ENCODE peak calls at places on chromosome 19, in five cellular contexts. V, I, G, Y and B are unnamed samples. For H3K4me1 and H3K9me3, the result is how much of the 10 kb centered on the place peaks cover.

GRCh38 chr19:15300533-15301194 is 31.7 kb downstream of the BRD4 start:
- DNase-seq in V (no peak), I (peak), G (no peak), Y (no peak), B (no peak)

GRCh38 chr19:29381353-29382203 is 144.2 kb upstream of the VSTM2B start:
- DNase-seq in V (peak), I (no peak), G (no peak), Y (no peak), B (no peak)

GRCh38 chr19:7494416-7495098 is 5.7 kb upstream of the PEX11G start:
- DNase-seq in V (peak), I (no peak), G (no peak), Y (no peak), B (peak)

GRCh38 chr19:50568321-50569022 is at the start of gene LRRC4B:
- DNase-seq in V (no peak), I (peak), G (no peak), Y (no peak), B (no peak)

GRCh38 chr19:40424637-40425449 is 949 bp downstream of the SERTAD1 start:
- DNase-seq in V (no peak), I (peak), G (no peak), Y (no peak), B (peak)

GRCh38 chr19:7699422-7700127 is 2.4 kb downstream of the FCER2 start:
- DNase-seq in V (no peak), I (no peak), G (no peak), Y (no peak), B (no peak)

GRCh38 chr19:53076984-53077383 is 26.2 kb downstream of the ZNF160 start:
- DNase-seq in V (peak), I (peak), G (no peak), Y (peak), B (peak)

GRCh38 chr19:4367781-4368127 is 24.4 kb downstream of the MPND start:
- DNase-seq in V (no peak), I (no peak), G (no peak), Y (no peak), B (no peak)

GRCh38 chr19:53969366-53969765 is 6.6 kb downstream of the CACNG8 start:
- DNase-seq in V (no peak), I (no peak), G (no peak), Y (no peak), B (no peak)

GRCh38 chr19:34504273-34504808 is 22.8 kb downstream of the WTIP start:
- DNase-seq in V (no peak), I (no peak), G (no peak), Y (no peak), B (no peak)

GRCh38 chr19:40623403-40624239 is 22.5 kb downstream of the LTBP4 start:
- DNase-seq in V (no peak), I (peak), G (no peak), Y (peak), B (peak)

GRCh38 chr19:35767288-35768081 is 7.9 kb upstream of the ARHGAP33 start:
- DNase-seq in V (peak), I (no peak), G (no peak), Y (no peak), B (no peak)

GRCh38 chr19:10404888-10405808 is 1.8 kb upstream of the CDC37 start:
- DNase-seq in V (no peak), I (no peak), G (no peak), Y (no peak), B (no peak)

GRCh38 chr19:39430675-39431593 is 4.8 kb downstream of the RPS16 start:
- DNase-seq in V (no peak), I (peak), G (no peak), Y (peak), B (peak)

GRCh38 chr19:49862411-49863253 is 4.7 kb downstream of the PNKP start:
- DNase-seq in V (peak), I (peak), G (no peak), Y (no peak), B (peak)

GRCh38 chr19:21314676-21315075 is 14.5 kb downstream of the ZNF708 start:
- DNase-seq in V (no peak), I (no peak), G (no peak), Y (peak), B (no peak)

GRCh38 chr19:33114302-33114701 is 17.6 kb upstream of the WDR88 start:
- DNase-seq in V (no peak), I (no peak), G (no peak), Y (no peak), B (no peak)

GRCh38 chr19:18637644-18638630 is 1.1 kb downstream of the KLHL26 start:
- DNase-seq in V (no peak), I (no peak), G (no peak), Y (no peak), B (no peak)

GRCh38 chr19:2548966-2549365 is 73.0 kb downstream of the GADD45B start:
- DNase-seq in V (no peak), I (no peak), G (no peak), Y (no peak), B (peak)

GRCh38 chr19:2547721-2548120 is 71.8 kb downstream of the GADD45B start:
- DNase-seq in V (no peak), I (no peak), G (no peak), Y (no peak), B (no peak)

GRCh38 chr19:2546128-2547032 is 70.5 kb downstream of the GADD45B start:
- DNase-seq in V (peak), I (no peak), G (no peak), Y (peak), B (peak)

GRCh38 chr19:2544576-2545415 is 68.9 kb downstream of the GADD45B start:
- DNase-seq in V (peak), I (no peak), G (no peak), Y (no peak), B (peak)

DNA sequence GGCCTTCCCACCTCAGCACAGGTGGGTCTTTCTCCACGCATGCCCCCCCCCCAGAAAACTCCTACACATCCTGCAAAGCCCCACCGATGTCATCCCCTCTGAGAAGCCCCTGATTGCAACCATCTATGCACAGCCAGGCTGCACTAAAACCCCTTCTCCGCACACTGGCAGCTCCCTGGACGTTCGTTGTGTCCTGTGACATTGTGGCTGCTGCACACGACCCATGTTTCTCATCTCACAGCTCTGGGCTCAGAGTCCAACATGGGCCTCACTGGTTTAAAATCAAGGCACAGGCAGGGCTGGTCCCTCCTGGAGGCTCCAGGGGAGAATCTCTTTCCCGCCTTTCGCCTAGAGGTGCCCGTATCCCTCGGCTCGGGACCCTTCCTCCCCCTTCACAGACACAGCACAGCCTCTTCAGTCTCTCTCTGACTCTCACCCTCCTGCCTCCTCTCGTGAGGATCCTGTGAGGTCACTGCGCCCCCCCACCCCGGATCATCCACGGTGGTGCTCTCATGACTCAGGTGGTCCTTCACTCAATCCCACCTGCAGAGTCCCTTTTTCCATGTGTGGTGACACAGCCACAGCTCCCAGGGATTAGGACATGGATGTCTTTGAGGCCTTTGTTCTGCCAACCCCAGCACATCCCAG is 71.2 kb downstream of the GADD45B start:
- DNase-seq in V (no peak), I (no peak), G (no peak), Y (no peak), B (peak)
- H3K4me1 ChIP-seq in V (under half), I (under half), G (under half), Y (under half), B (under half)

GRCh38 chr19:52020506-52020905 is 7.7 kb downstream of the ZNF614 start:
- DNase-seq in V (no peak), I (no peak), G (no peak), Y (no peak), B (no peak)

DNA sequence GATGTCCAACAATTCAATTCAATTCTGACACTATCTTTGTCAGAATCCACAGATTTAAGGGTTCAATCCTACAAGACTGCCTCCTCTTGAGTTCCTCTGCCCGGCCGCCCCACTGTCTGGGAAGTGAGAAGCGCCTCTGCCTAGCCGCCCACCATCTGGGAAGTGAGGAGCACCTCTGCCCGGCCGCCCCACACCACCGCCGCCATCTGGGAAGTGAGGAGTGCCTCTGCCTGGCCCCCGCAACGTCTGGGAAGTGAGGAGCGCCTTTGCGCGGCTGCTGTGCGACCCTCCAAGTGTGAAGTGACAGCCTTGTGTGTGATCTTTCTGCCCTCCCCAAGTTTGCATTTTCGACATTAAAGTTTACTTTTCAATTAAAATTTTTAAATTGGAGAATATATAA is 6.0 kb downstream of the ZNF614 start:
- DNase-seq in V (no peak), I (no peak), G (no peak), Y (no peak), B (peak)
- H3K9me3 ChIP-seq in V (half or more), I (half or more), G (half or more), Y (under half), B (under half)

GRCh38 chr19:48718711-48719231 is 754 bp downstream of the MAMSTR start:
- DNase-seq in V (peak), I (no peak), G (no peak), Y (no peak), B (peak)
- H3K4me3 ChIP-seq in V (no peak), I (no peak), G (no peak), Y (no peak), B (no peak)

DNA sequence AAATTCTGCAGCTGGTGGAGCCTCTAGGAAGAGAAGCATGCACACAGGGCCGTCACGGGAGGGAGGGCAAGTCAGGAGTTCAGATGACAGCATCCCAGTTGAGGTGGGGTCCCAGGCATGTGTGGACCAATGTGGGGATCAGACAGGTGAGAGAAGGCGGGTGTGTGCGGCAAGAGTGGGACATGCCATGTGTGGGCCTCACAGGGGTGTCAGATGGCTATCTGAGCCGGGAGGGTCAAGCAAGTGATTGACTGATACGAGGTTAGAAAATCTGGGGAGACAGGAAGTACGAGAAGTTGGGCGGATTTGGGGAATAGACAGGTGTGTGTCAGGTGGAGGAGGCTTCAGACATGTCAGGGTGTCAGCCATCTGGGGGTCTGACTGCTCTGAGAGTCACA is 8.9 kb downstream of the RASGRP4 start:
- DNase-seq in V (no peak), I (no peak), G (no peak), Y (no peak), B (no peak)
- H3K4me1 ChIP-seq in V (under half), I (under half), G (under half), Y (under half), B (under half)

GRCh38 chr19:57708641-57709354 is at the start of gene ZNF154:
- DNase-seq in V (no peak), I (peak), G (peak), Y (peak), B (peak)
- H3K9me3 ChIP-seq in V (half or more), I (under half), G (under half), Y (under half), B (under half)

GRCh38 chr19:1285737-1286360 is at the start of gene EFNA2:
- DNase-seq in V (no peak), I (no peak), G (no peak), Y (no peak), B (no peak)
- H3K4me3 ChIP-seq in V (no peak), I (peak), G (no peak), Y (no peak), B (peak)